ENCODE peak calls at places on chromosomes 13 and 19, in eight cellular contexts. E, I, U, J, G, V, L and B are unnamed samples. For H3K4me1, the result is how much of the 10 kb centered on the place peaks cover.

GRCh38 chr19:30799854-30800755 is 427.9 kb downstream of the ZNF536 start:
- DNase-seq in U (peak), I (peak), J (peak), L (no peak), E (peak), V (peak), G (no peak), B (peak)

GRCh38 chr19:34475026-34475974 is 6.3 kb upstream of the WTIP start:
- DNase-seq in I (no peak), U (no peak), E (no peak), G (no peak), V (no peak), J (no peak), L (peak), B (peak)

GRCh38 chr13:66563076-66563475 is 667.1 kb downstream of the PCDH9 start:
- DNase-seq in J (no peak), U (peak), E (no peak), V (no peak), L (no peak), G (no peak), I (no peak), B (no peak)

GRCh38 chr19:33703821-33704220 is 82.1 kb downstream of the CHST8 start:
- DNase-seq in L (no peak), J (no peak), I (no peak), U (no peak), G (peak), V (no peak), E (no peak), B (no peak)

GRCh38 chr19:48656840-48657474 is 11.0 kb upstream of the CA11 start:
- DNase-seq in V (no peak), G (no peak), J (no peak), E (no peak), I (no peak), L (peak), U (peak), B (peak)

GRCh38 chr13:113835461-113836274 is 28.2 kb downstream of the GAS6 start:
- DNase-seq in E (no peak), I (no peak), V (no peak), G (peak), U (peak), L (peak), J (no peak), B (peak)

GRCh38 chr13:113959198-113959597 is 14.7 kb downstream of the C13orf46 start:
- DNase-seq in E (no peak), V (no peak), L (no peak), I (no peak), J (no peak), U (no peak), G (no peak), B (no peak)

GRCh38 chr19:54123682-54124081 is 8.1 kb downstream of the PRPF31 start:
- DNase-seq in J (no peak), L (no peak), V (no peak), G (no peak), E (no peak), U (no peak), I (no peak), B (no peak)

GRCh38 chr19:37926255-37926654 is 19.2 kb downstream of the SIPA1L3 start:
- DNase-seq in E (no peak), G (no peak), I (no peak), J (no peak), U (no peak), V (no peak), L (no peak), B (no peak)

GRCh38 chr19:13597625-13598024 is 91.3 kb upstream of the CACNA1A start:
- DNase-seq in J (peak), L (peak), V (peak), I (peak), U (peak), E (peak), G (peak), B (peak)

GRCh38 chr13:29362849-29363604 is 232.5 kb downstream of the SLC7A1 start:
- DNase-seq in I (peak), U (peak), E (peak), J (peak), V (peak), G (peak), L (peak), B (peak)

GRCh38 chr13:100131863-100132574 is 43.1 kb downstream of the PCCA start:
- DNase-seq in L (peak), G (peak), U (peak), E (no peak), I (no peak), J (peak), V (no peak), B (peak)

GRCh38 chr13:92303428-92303827 is 905.0 kb downstream of the GPC5 start:
- DNase-seq in G (no peak), J (no peak), I (no peak), L (peak), U (no peak), V (no peak), E (no peak), B (no peak)

GRCh38 chr19:34044011-34044410 is 128.3 kb upstream of the LSM14A start:
- DNase-seq in J (no peak), G (no peak), E (no peak), V (no peak), U (peak), L (no peak), I (no peak), B (no peak)

GRCh38 chr19:1468274-1469199 is 10.5 kb downstream of the C19orf25 start:
- DNase-seq in I (peak), U (no peak), V (no peak), G (no peak), J (no peak), L (peak), E (no peak), B (no peak)

GRCh38 chr13:99677388-99677951 is 176.2 kb downstream of the TM9SF2 start:
- DNase-seq in L (peak), G (peak), I (no peak), U (no peak), V (no peak), J (no peak), E (no peak), B (no peak)

GRCh38 chr13:60788156-60788829 is 391.3 kb downstream of the TDRD3 start:
- DNase-seq in U (peak), G (no peak), L (peak), I (no peak), V (no peak), J (no peak), E (no peak), B (no peak)

GRCh38 chr13:20779405-20779804 is 5.6 kb upstream of the EEF1AKMT1 start:
- DNase-seq in V (no peak), J (no peak), I (peak), G (no peak), L (no peak), E (no peak), U (peak), B (no peak)

GRCh38 chr19:47433121-47433520 is 13.8 kb upstream of the MEIS3 start:
- DNase-seq in E (no peak), G (no peak), L (no peak), J (no peak), V (no peak), U (no peak), I (no peak), B (no peak)

GRCh38 chr13:24865158-24865557 is 101.2 kb downstream of the RNF17 start:
- DNase-seq in J (no peak), L (peak), E (no peak), V (no peak), G (no peak), I (no peak), U (no peak), B (peak)

GRCh38 chr13:88483202-88483601 is 812.0 kb downstream of the SLITRK5 start:
- DNase-seq in L (no peak), I (no peak), G (no peak), U (no peak), V (no peak), J (no peak), E (no peak), B (no peak)

GRCh38 chr19:18741566-18742121 is 49.5 kb downstream of the COMP start:
- DNase-seq in G (no peak), J (peak), I (no peak), L (no peak), V (no peak), U (no peak), E (no peak), B (no peak)

GRCh38 chr13:32650705-32651311 is 64.6 kb downstream of the PDS5B start:
- DNase-seq in J (peak), U (peak), E (peak), V (peak), G (peak), L (peak), I (peak), B (peak)

GRCh38 chr13:42064259-42064658 is 15.8 kb downstream of the DGKH start:
- DNase-seq in E (no peak), U (no peak), G (no peak), L (peak), J (no peak), V (no peak), I (no peak), B (peak)

DNA sequence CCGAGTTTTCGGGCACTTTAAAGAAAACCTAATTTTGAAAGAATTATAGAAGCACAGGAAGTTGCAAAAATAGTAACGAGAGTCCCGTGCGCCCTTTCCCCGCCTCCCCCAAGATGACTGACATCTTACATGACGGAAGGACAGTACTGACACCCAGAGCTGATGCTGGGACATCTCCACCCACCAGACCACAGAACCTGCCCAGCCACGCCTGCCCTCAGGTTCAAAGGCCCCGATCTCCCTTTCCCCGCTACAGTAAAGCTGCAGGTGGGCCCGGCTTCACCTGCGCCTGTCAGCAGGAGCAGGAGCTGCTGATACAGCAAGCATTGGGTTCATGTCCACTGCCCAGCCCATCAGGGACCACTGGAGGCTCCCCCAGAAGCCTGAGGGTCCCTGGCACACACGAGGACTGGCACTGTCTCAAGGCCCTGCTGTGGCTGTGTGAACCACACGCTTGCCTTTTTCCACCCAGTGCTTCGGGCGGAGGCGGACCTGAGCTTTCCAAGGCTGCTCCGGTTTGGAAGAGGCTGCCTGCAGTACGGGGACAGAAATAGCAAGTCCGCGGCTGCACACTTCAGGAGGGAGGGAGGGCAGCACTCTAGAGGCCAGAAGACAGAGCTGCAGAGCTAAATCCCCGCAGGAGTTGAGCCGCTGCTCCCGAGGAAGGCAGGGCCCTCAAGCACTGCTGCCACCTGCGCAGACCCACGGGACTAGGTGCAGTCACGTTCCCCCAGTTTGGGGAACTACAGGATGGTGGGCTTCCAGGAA is 8.7 kb downstream of the MAP2K2 start:
- DNase-seq in V (peak), G (peak), U (no peak), L (no peak), E (no peak), I (no peak), J (no peak), B (no peak)
- H3K9ac ChIP-seq in V (peak), G (no peak), U (no peak), L (no peak), E (peak), I (no peak), J (no peak), B (no peak)

DNA sequence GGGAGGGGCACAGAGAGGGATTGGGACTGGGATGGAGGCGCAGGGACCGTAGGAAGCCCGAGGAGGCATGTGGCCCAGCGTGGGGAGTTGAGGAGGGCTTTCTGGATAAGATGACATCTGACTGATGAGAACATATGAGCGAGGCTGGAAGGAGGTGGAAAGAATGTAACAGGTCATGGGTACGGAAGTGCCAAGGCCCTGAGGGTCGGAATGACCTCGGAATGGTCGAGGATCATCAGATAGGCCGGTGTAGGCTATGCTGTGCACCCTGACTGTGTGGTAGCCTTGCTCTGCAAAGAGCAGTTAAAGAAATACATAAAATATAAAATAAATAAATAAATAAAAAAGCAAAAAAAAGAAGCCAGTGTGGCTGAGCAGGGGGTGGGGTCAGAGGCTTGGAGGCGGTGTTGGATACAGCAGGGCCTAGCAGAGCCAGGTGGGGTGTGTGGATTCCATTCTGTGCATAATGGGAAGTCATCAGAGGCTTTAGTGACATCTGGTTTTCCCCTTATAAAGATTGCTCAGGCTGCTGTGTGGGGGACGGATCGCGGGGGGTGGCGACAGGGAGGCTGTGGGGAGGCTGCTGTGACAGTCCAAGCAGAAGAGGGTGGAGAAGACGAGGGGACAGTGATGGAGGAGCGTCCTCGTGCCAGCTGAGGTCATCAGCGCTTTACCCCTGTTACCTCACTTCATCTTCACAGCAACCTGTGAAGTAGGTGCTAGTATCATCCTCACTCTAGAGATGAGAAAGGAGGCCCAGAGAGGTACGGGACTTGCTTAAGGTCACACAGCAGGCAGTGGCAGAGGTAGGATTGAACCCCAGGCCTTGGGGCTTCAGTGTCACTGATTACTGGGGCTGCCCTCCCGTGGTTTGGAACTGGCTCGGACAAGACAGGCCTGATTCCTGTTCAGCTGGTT is 5.0 kb downstream of the PAK4 start:
- DNase-seq in U (no peak), G (peak), E (no peak), I (no peak), V (no peak), L (no peak), J (no peak), B (no peak)
- H3K4me1 ChIP-seq in U (under half), G (under half), E (under half), I (under half), V (under half), L (under half), J (under half), B (under half)

GRCh38 chr13:75761373-75761772 is 125.2 kb downstream of the LMO7 start:
- DNase-seq in J (no peak), V (no peak), U (no peak), L (peak), I (no peak), G (no peak), E (no peak), B (no peak)

GRCh38 chr13:75762967-75763366 is 126.8 kb downstream of the LMO7 start:
- DNase-seq in L (no peak), E (no peak), V (no peak), J (peak), U (no peak), G (no peak), I (no peak), B (no peak)

GRCh38 chr13:75760182-75760981 is 124.3 kb downstream of the LMO7 start:
- DNase-seq in I (no peak), U (no peak), G (no peak), J (peak), E (no peak), V (no peak), L (peak), B (no peak)

GRCh38 chr13:75763511-75763910 is 127.4 kb downstream of the LMO7 start:
- DNase-seq in V (no peak), G (no peak), E (no peak), L (no peak), U (no peak), I (no peak), J (peak), B (no peak)

GRCh38 chr13:75762066-75762937 is 126.2 kb downstream of the LMO7 start:
- DNase-seq in L (peak), G (no peak), E (no peak), I (no peak), J (peak), U (no peak), V (peak), B (peak)
- H3K4me3 ChIP-seq in L (peak), G (no peak), E (no peak), I (no peak), J (peak), U (no peak), V (no peak), B (peak)

DNA sequence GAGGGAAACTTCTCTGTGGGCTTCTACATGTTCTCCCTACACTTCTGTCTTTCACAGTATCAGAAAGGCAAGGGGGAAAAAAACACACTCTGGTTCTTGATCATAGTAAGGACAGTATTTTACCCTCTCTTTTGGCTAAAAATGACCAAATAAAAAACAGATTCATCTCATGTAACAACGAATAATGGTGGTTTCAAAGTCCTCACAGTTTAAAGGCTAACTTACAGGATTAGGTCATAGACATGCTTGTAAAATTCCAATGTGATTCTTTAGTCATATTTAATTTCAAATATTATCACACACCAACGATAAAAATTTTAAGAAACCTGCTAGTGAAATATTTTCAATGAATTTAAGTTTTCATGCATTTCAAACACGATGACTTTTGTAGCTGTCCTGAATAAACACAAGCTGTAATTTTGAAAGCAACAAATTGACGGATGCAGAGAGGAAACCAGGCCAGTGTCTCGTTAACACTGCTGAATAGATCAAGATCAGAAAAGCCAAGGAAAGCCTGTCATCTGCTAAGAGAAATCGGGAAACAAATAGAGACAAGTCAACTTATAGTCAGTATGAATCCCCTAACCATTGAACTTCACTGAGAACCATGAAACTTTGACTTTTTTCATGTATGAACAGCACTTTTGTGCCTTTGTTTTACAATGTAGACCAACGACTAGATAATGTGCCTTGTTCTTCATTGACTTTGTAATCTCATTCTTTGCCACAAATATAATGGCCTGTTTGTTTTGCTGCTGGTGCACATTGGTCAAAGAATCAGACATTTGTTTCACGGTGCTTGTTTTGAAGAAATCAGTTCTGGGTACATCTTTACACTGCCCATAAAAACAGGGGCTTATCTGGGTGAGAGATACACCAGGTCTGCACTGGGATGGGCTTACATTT is 22.0 kb downstream of the MBNL2 start:
- DNase-seq in L (no peak), E (no peak), I (no peak), J (peak), G (no peak), V (no peak), U (no peak), B (no peak)
- H3K9ac ChIP-seq in L (no peak), E (no peak), I (no peak), J (peak), G (peak), V (no peak), U (no peak), B (peak)